ENCODE peak calls at places on chromosomes 2 and 18, in eight cellular contexts. One of them, this sample, is unnamed.

GRCh38 chr2:120571015-120571728 is 164.5 kb upstream of the GLI2 start:
- DNase-seq in AG10803: no peak
- DNase-seq in NB4: no peak
- DNase-seq in WERI-Rb-1: no peak
- DNase-seq in psoas muscle: peak; percentile 4
- DNase-seq in body of pancreas: no peak
- DNase-seq in fibroblast of lung: no peak
- DNase-seq in thoracic aorta: no peak
- DNase-seq in this sample: no peak

GRCh38 chr18:48547456-48548403 is 8.9 kb downstream of the CTIF start:
- DNase-seq in AG10803: peak; percentile 95
- DNase-seq in NB4: no peak
- DNase-seq in WERI-Rb-1: no peak
- DNase-seq in psoas muscle: peak; percentile 29
- DNase-seq in body of pancreas: no peak
- DNase-seq in fibroblast of lung: peak; percentile 80
- DNase-seq in thoracic aorta: peak; percentile 12
- DNase-seq in this sample: peak; percentile 89

GRCh38 chr18:7452331-7452730 is 114.8 kb upstream of the PTPRM start:
- DNase-seq in AG10803: peak; percentile 18
- DNase-seq in NB4: peak; percentile 26
- DNase-seq in WERI-Rb-1: peak; percentile 46
- DNase-seq in psoas muscle: no peak
- DNase-seq in body of pancreas: peak; percentile 37
- DNase-seq in fibroblast of lung: no peak
- DNase-seq in thoracic aorta: no peak
- DNase-seq in this sample: no peak

GRCh38 chr18:57748770-57749603 is 54.1 kb downstream of the ATP8B1 start:
- DNase-seq in AG10803: no peak
- DNase-seq in NB4: peak; percentile 66
- DNase-seq in WERI-Rb-1: no peak
- DNase-seq in psoas muscle: no peak
- DNase-seq in body of pancreas: peak; percentile 59
- DNase-seq in fibroblast of lung: peak; percentile 69
- DNase-seq in thoracic aorta: no peak
- DNase-seq in this sample: no peak

GRCh38 chr2:54999182-54999581 is 51.1 kb downstream of the RTN4 start:
- DNase-seq in AG10803: peak; percentile 81
- DNase-seq in NB4: peak; percentile 60
- DNase-seq in WERI-Rb-1: no peak
- DNase-seq in psoas muscle: no peak
- DNase-seq in body of pancreas: no peak
- DNase-seq in fibroblast of lung: peak; percentile 58
- DNase-seq in thoracic aorta: no peak
- DNase-seq in this sample: peak; percentile 36

GRCh38 chr2:375947-376307 is 88.0 kb upstream of the ALKAL2 start:
- DNase-seq in AG10803: no peak
- DNase-seq in NB4: no peak
- DNase-seq in WERI-Rb-1: no peak
- DNase-seq in psoas muscle: no peak
- DNase-seq in body of pancreas: no peak
- DNase-seq in fibroblast of lung: no peak
- DNase-seq in thoracic aorta: no peak
- DNase-seq in this sample: no peak

GRCh38 chr18:23357992-23358594 is 95.0 kb upstream of the RIOK3 start:
- DNase-seq in AG10803: peak; percentile 45
- DNase-seq in NB4: no peak
- DNase-seq in WERI-Rb-1: no peak
- DNase-seq in psoas muscle: peak; percentile 55
- DNase-seq in body of pancreas: peak; percentile 42
- DNase-seq in fibroblast of lung: no peak
- DNase-seq in thoracic aorta: no peak
- DNase-seq in this sample: no peak

GRCh38 chr2:106581755-106582430 is 94.7 kb downstream of the CD8B2 start:
- DNase-seq in AG10803: peak; percentile 54
- DNase-seq in NB4: peak; percentile 55
- DNase-seq in WERI-Rb-1: peak; percentile 73
- DNase-seq in psoas muscle: peak; percentile 38
- DNase-seq in body of pancreas: peak; percentile 57
- DNase-seq in fibroblast of lung: peak; percentile 55
- DNase-seq in thoracic aorta: no peak
- DNase-seq in this sample: peak; percentile 27

GRCh38 chr18:45541421-45541820 is 73.9 kb upstream of the SLC14A2 start:
- DNase-seq in AG10803: no peak
- DNase-seq in NB4: no peak
- DNase-seq in WERI-Rb-1: no peak
- DNase-seq in psoas muscle: no peak
- DNase-seq in body of pancreas: no peak
- DNase-seq in fibroblast of lung: no peak
- DNase-seq in thoracic aorta: no peak
- DNase-seq in this sample: no peak

GRCh38 chr2:145184741-145185671 is 665.1 kb upstream of the ZEB2 start:
- DNase-seq in AG10803: peak; percentile 90
- DNase-seq in NB4: peak; percentile 45
- DNase-seq in WERI-Rb-1: no peak
- DNase-seq in psoas muscle: no peak
- DNase-seq in body of pancreas: no peak
- DNase-seq in fibroblast of lung: peak; percentile 57
- DNase-seq in thoracic aorta: no peak
- DNase-seq in this sample: peak; percentile 74

GRCh38 chr2:10283106-10284062 is 19.3 kb upstream of the HPCAL1 start:
- DNase-seq in AG10803: peak; percentile 71
- DNase-seq in NB4: peak; percentile 99
- DNase-seq in WERI-Rb-1: no peak
- DNase-seq in psoas muscle: peak; percentile 60
- DNase-seq in body of pancreas: no peak
- DNase-seq in fibroblast of lung: peak; percentile 86
- DNase-seq in thoracic aorta: no peak
- DNase-seq in this sample: peak; percentile 78

GRCh38 chr2:84302513-84303412 is 156.3 kb downstream of the SUCLG1 start:
- DNase-seq in AG10803: peak; percentile 49
- DNase-seq in NB4: peak; percentile 69
- DNase-seq in WERI-Rb-1: peak; percentile 53
- DNase-seq in psoas muscle: no peak
- DNase-seq in body of pancreas: peak; percentile 58
- DNase-seq in fibroblast of lung: peak; percentile 45
- DNase-seq in thoracic aorta: no peak
- DNase-seq in this sample: peak; percentile 19

GRCh38 chr18:50192903-50193795 is 1.8 kb downstream of the MYO5B start:
- DNase-seq in AG10803: no peak
- DNase-seq in NB4: no peak
- DNase-seq in WERI-Rb-1: no peak
- DNase-seq in psoas muscle: no peak
- DNase-seq in body of pancreas: peak; percentile 39
- DNase-seq in fibroblast of lung: no peak
- DNase-seq in thoracic aorta: no peak
- DNase-seq in this sample: no peak

GRCh38 chr2:10016802-10017258 is 26.5 kb upstream of the KLF11 start:
- DNase-seq in AG10803: no peak
- DNase-seq in NB4: no peak
- DNase-seq in WERI-Rb-1: no peak
- DNase-seq in psoas muscle: no peak
- DNase-seq in body of pancreas: no peak
- DNase-seq in fibroblast of lung: no peak
- DNase-seq in thoracic aorta: no peak
- DNase-seq in this sample: no peak

GRCh38 chr2:227415538-227416424 is 28.0 kb upstream of the SCYGR1 start:
- DNase-seq in AG10803: peak; percentile 70
- DNase-seq in NB4: peak; percentile 84
- DNase-seq in WERI-Rb-1: no peak
- DNase-seq in psoas muscle: peak; percentile 52
- DNase-seq in body of pancreas: peak; percentile 11
- DNase-seq in fibroblast of lung: peak; percentile 85
- DNase-seq in thoracic aorta: no peak
- DNase-seq in this sample: peak; percentile 32

GRCh38 chr18:68104036-68104435 is 587.5 kb upstream of the DSEL start:
- DNase-seq in AG10803: peak; percentile 40
- DNase-seq in NB4: no peak
- DNase-seq in WERI-Rb-1: no peak
- DNase-seq in psoas muscle: no peak
- DNase-seq in body of pancreas: no peak
- DNase-seq in fibroblast of lung: no peak
- DNase-seq in thoracic aorta: no peak
- DNase-seq in this sample: no peak

GRCh38 chr18:6113650-6114049 is 218.3 kb upstream of the TMEM200C start:
- DNase-seq in AG10803: no peak
- DNase-seq in NB4: no peak
- DNase-seq in WERI-Rb-1: no peak
- DNase-seq in psoas muscle: no peak
- DNase-seq in body of pancreas: no peak
- DNase-seq in fibroblast of lung: no peak
- DNase-seq in thoracic aorta: no peak
- DNase-seq in this sample: no peak

GRCh38 chr18:77086656-77087390 is 45.8 kb downstream of the MBP start:
- DNase-seq in AG10803: peak; percentile 11
- DNase-seq in NB4: peak; percentile 51
- DNase-seq in WERI-Rb-1: no peak
- DNase-seq in psoas muscle: peak; percentile 42
- DNase-seq in body of pancreas: no peak
- DNase-seq in fibroblast of lung: peak; percentile 42
- DNase-seq in thoracic aorta: no peak
- DNase-seq in this sample: no peak

GRCh38 chr2:179562330-179562885 is 297.8 kb upstream of the SESTD1 start:
- DNase-seq in AG10803: no peak
- DNase-seq in NB4: no peak
- DNase-seq in WERI-Rb-1: no peak
- DNase-seq in psoas muscle: no peak
- DNase-seq in body of pancreas: peak; percentile 17
- DNase-seq in fibroblast of lung: no peak
- DNase-seq in thoracic aorta: no peak
- DNase-seq in this sample: no peak

DNA sequence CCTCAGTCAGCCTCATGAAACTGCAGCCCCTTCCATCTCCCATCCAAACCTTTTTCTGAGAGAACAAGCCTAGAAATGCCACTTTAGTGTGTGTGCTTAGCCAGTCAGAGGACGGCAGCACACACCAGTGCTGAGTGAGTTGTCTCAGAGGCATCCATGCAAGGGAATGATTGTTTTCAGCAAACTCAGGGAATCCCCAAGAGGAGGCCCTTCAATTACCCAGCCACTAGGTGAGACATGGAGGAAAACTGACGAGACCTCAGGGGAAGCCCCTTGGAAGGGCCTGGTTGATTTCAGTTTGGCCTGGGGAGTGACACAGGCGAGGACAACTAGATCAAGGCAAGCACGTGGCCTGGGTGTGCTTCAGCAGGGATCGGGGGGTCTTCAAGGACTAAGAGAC is 49.7 kb downstream of the APOB start:
- DNase-seq in AG10803: no peak
- DNase-seq in NB4: no peak
- DNase-seq in WERI-Rb-1: no peak
- DNase-seq in psoas muscle: no peak
- DNase-seq in body of pancreas: no peak
- DNase-seq in fibroblast of lung: no peak
- DNase-seq in thoracic aorta: no peak
- DNase-seq in this sample: no peak
- H3K4me3 ChIP-seq in AG10803: no peak overlapping the region
- H3K4me3 ChIP-seq in NB4: no peak overlapping the region
- H3K4me3 ChIP-seq in WERI-Rb-1: no peak overlapping the region
- H3K4me3 ChIP-seq in psoas muscle: no peak overlapping the region
- H3K4me3 ChIP-seq in body of pancreas: no peak overlapping the region
- H3K4me3 ChIP-seq in fibroblast of lung: no peak overlapping the region
- H3K4me3 ChIP-seq in thoracic aorta: no peak overlapping the region
- H3K4me3 ChIP-seq in this sample: no peak overlapping the region

DNA sequence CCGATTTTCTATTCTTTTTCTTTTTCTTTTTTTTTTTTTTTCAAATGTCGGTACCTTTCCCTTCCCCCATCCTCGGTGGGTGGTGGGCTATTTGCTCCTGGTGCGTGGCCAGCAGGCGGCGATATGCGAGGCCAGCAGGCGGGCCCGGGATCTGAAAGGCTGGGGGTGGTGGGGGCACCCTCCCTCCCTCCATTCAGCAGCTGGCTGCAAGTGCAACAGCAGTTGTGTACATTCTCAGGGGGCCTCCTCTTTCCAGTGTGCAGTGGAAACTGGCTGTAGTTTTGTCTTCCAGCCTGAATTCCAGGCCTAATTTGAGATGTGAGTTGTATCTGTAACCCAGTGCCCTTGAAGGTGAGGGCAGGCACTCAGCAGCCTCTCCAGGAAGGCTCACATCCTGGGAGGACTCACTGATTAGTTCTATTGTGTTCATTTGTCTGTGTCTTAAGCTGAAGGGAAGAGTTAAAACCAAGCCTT is 3.1 kb downstream of the MYCN start:
- DNase-seq in AG10803: no peak
- DNase-seq in NB4: peak; percentile 18
- DNase-seq in WERI-Rb-1: peak; percentile 93
- DNase-seq in psoas muscle: no peak
- DNase-seq in body of pancreas: peak; percentile 14
- DNase-seq in fibroblast of lung: no peak
- DNase-seq in thoracic aorta: no peak
- DNase-seq in this sample: no peak
- TF ChIP-seq CTCF in AG10803: no peak
- TF ChIP-seq CTCF in NB4: peak; percentile 68
- TF ChIP-seq CTCF in WERI-Rb-1: peak; percentile 83
- TF ChIP-seq CTCF in psoas muscle: no peak
- TF ChIP-seq CTCF in body of pancreas: no peak
- TF ChIP-seq CTCF in fibroblast of lung: no peak
- TF ChIP-seq CTCF in thoracic aorta: no peak
- TF ChIP-seq CTCF in this sample: peak; percentile 72

GRCh38 chr2:63092847-63093246 is 42.2 kb downstream of the OTX1 start:
- DNase-seq in AG10803: no peak
- DNase-seq in NB4: no peak
- DNase-seq in WERI-Rb-1: no peak
- DNase-seq in psoas muscle: no peak
- DNase-seq in body of pancreas: no peak
- DNase-seq in fibroblast of lung: no peak
- DNase-seq in thoracic aorta: no peak
- DNase-seq in this sample: no peak
- H3K4me3 ChIP-seq in AG10803: no peak overlapping the region
- H3K4me3 ChIP-seq in NB4: no peak overlapping the region
- H3K4me3 ChIP-seq in WERI-Rb-1: no peak overlapping the region
- H3K4me3 ChIP-seq in psoas muscle: no peak overlapping the region
- H3K4me3 ChIP-seq in body of pancreas: no peak overlapping the region
- H3K4me3 ChIP-seq in fibroblast of lung: no peak overlapping the region
- H3K4me3 ChIP-seq in thoracic aorta: no peak overlapping the region
- H3K4me3 ChIP-seq in this sample: no peak overlapping the region

DNA sequence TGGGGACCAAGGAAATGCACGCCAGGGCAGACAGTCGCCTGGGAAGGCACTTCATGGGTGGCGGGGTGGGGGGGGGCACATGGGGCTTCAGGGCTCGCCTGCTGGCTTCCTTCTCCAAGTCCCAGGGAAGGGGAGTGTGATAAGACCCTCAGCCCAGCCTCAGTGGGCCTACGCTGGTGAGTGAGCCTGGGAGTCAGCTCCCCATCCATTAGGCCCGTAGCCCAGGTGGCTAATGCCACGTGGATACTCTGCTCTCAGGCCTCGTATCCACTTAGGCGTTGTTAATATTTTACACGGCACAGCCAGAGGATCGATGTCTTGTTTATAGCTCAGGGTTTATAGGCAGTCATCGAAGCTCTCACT is 47.0 kb downstream of the KCNIP3 start:
- DNase-seq in AG10803: no peak
- DNase-seq in NB4: no peak
- DNase-seq in WERI-Rb-1: no peak
- DNase-seq in psoas muscle: peak; percentile 4
- DNase-seq in body of pancreas: no peak
- DNase-seq in fibroblast of lung: no peak
- DNase-seq in thoracic aorta: no peak
- DNase-seq in this sample: no peak
- TF ChIP-seq CTCF in AG10803: no peak
- TF ChIP-seq CTCF in NB4: no peak
- TF ChIP-seq CTCF in WERI-Rb-1: no peak
- TF ChIP-seq CTCF in psoas muscle: no peak
- TF ChIP-seq CTCF in body of pancreas: no peak
- TF ChIP-seq CTCF in fibroblast of lung: no peak
- TF ChIP-seq CTCF in thoracic aorta: no peak
- TF ChIP-seq CTCF in this sample: no peak